ENCODE peak calls at places on chromosomes 2 and 18, in ten cellular contexts. X is stimulated activated CD4-positive, alpha-beta T cell treated with anti-CD3 and anti-CD28 coated beads, Interleukin-4, amount 100 ng/mL, for 24 hours; Y is neural crest cell; M is GF-D8; S is GDM1; T is GM03348; G is M059J; O is naive thymus-derived CD8-positive, alpha-beta T cell; V is stimulated activated naive CD8-positive, alpha-beta T cell treated with anti-CD3 and anti-CD28 coated beads, Interleukin-15, Interleukin-2, amounts not matched to agents 100 U/mL and 50 U/mL, for 24 hours; C is SIG-M5. Q is an unnamed sample.

GRCh38 chr18:12645751-12646203 is 12.1 kb downstream of the SPIRE1 start:
- DNase-seq in X (no peak), Y (no peak), M (no peak), S (no peak), T (no peak), G (no peak), O (no peak), V (no peak), C (no peak), Q (no peak)

GRCh38 chr2:192314800-192315481 is 120.2 kb upstream of the TMEFF2 start:
- DNase-seq in X (no peak), Y (no peak), M (no peak), S (no peak), T (no peak), G (no peak), O (no peak), V (no peak), C (no peak), Q (no peak)

GRCh38 chr18:57943723-57944122 is 100.3 kb upstream of the NEDD4L start:
- DNase-seq in X (no peak), Y (no peak), M (no peak), S (no peak), T (peak; percentile 13), G (peak; percentile 69), O (no peak), V (no peak), C (no peak), Q (no peak)

GRCh38 chr2:231685349-231686191 is 22.8 kb upstream of the PTMA start:
- DNase-seq in X (no peak), Y (no peak), M (peak; percentile 57), S (no peak), T (no peak), G (no peak), O (no peak), V (peak; percentile 25), C (no peak), Q (no peak)

GRCh38 chr2:27096748-27097297 is 10.3 kb downstream of the KHK start:
- DNase-seq in X (no peak), Y (no peak), M (no peak), S (no peak), T (no peak), G (no peak), O (no peak), V (no peak), C (no peak), Q (no peak)

GRCh38 chr2:174527959-174528358 is 41.1 kb upstream of the GPR155 start:
- DNase-seq in X (no peak), Y (no peak), M (no peak), S (no peak), T (no peak), G (no peak), O (no peak), V (no peak), C (no peak), Q (no peak)

GRCh38 chr2:68190991-68191731 is 33.5 kb downstream of the PNO1 start:
- DNase-seq in X (no peak), Y (no peak), M (no peak), S (no peak), T (peak; percentile 21), G (peak; percentile 57), O (no peak), V (no peak), C (peak; percentile 34), Q (no peak)

GRCh38 chr2:13230221-13230620 is 513.5 kb downstream of the TRIB2 start:
- DNase-seq in X (no peak), Y (no peak), M (no peak), S (no peak), T (no peak), G (no peak), O (no peak), V (no peak), C (no peak), Q (no peak)

GRCh38 chr2:117536139-117536538 is 278.4 kb upstream of the DDX18 start:
- DNase-seq in X (no peak), Y (no peak), M (no peak), S (no peak), T (no peak), G (no peak), O (no peak), V (no peak), C (no peak), Q (no peak)

GRCh38 chr2:211216221-211216620 is 659.8 kb downstream of the CPS1 start:
- DNase-seq in X (no peak), Y (no peak), M (no peak), S (no peak), T (no peak), G (peak; percentile 7), O (no peak), V (no peak), C (no peak), Q (no peak)

GRCh38 chr2:73156539-73157124 is 43.9 kb upstream of the RAB11FIP5 start:
- DNase-seq in X (peak; percentile 42), Y (peak; percentile 50), M (no peak), S (peak; percentile 42), T (peak; percentile 90), G (peak; percentile 57), O (peak; percentile 26), V (peak; percentile 69), C (no peak), Q (peak; percentile 59)

GRCh38 chr18:48021273-48021914 is 90.9 kb upstream of the SMAD2 start:
- DNase-seq in X (no peak), Y (no peak), M (no peak), S (no peak), T (no peak), G (no peak), O (no peak), V (no peak), C (no peak), Q (peak; percentile 32)

GRCh38 chr2:33208400-33208799 is 261.6 kb downstream of the LTBP1 start:
- DNase-seq in X (peak; percentile 3), Y (no peak), M (no peak), S (no peak), T (no peak), G (no peak), O (no peak), V (no peak), C (no peak), Q (peak; percentile 33)

GRCh38 chr18:47174545-47175116 is 1.5 kb downstream of the IER3IP1 start:
- DNase-seq in X (no peak), Y (no peak), M (no peak), S (no peak), T (no peak), G (no peak), O (no peak), V (no peak), C (no peak), Q (no peak)

GRCh38 chr2:6224267-6224666 is 532.1 kb downstream of the SOX11 start:
- DNase-seq in X (no peak), Y (no peak), M (no peak), S (no peak), T (no peak), G (no peak), O (no peak), V (no peak), C (no peak), Q (no peak)

GRCh38 chr2:110101911-110102774 is 13.5 kb downstream of the MALL start:
- DNase-seq in X (no peak), Y (no peak), M (no peak), S (no peak), T (no peak), G (peak; percentile 86), O (no peak), V (no peak), C (no peak), Q (no peak)

GRCh38 chr2:188884552-188884951 is 89.6 kb upstream of the COL3A1 start:
- DNase-seq in X (no peak), Y (no peak), M (no peak), S (no peak), T (no peak), G (peak; percentile 20), O (no peak), V (no peak), C (no peak), Q (no peak)

GRCh38 chr18:27604583-27604982 is 419.5 kb upstream of the CHST9 start:
- DNase-seq in X (no peak), Y (no peak), M (no peak), S (no peak), T (no peak), G (peak; percentile 75), O (no peak), V (no peak), C (no peak), Q (no peak)

GRCh38 chr2:200782243-200782642 is 29.5 kb upstream of the BZW1 start:
- DNase-seq in X (no peak), Y (no peak), M (no peak), S (no peak), T (no peak), G (no peak), O (no peak), V (no peak), C (no peak), Q (no peak)

GRCh38 chr2:222427606-222428320 is 3.4 kb downstream of the SGPP2 start:
- DNase-seq in X (no peak), Y (no peak), M (no peak), S (no peak), T (no peak), G (peak; percentile 30), O (no peak), V (no peak), C (no peak), Q (peak; percentile 12)

GRCh38 chr18:55781481-55781957 is 193.5 kb upstream of the TCF4 start:
- DNase-seq in X (no peak), Y (peak; percentile 26), M (peak; percentile 12), S (no peak), T (peak; percentile 79), G (peak; percentile 83), O (no peak), V (no peak), C (no peak), Q (no peak)

GRCh38 chr2:8993196-8993901 is 10.1 kb downstream of the MBOAT2 start:
- DNase-seq in X (no peak), Y (no peak), M (no peak), S (no peak), T (no peak), G (peak; percentile 2), O (no peak), V (no peak), C (no peak), Q (no peak)

GRCh38 chr2:197293252-197294007 is 17.1 kb downstream of the ANKRD44 start:
- DNase-seq in X (peak; percentile 46), Y (no peak), M (peak; percentile 88), S (no peak), T (no peak), G (no peak), O (no peak), V (no peak), C (no peak), Q (peak; percentile 41)

GRCh38 chr2:144358531-144358930 is 161.4 kb downstream of the ZEB2 start:
- DNase-seq in X (no peak), Y (no peak), M (no peak), S (no peak), T (no peak), G (no peak), O (no peak), V (no peak), C (no peak), Q (no peak)

GRCh38 chr2:13650586-13651180 is 933.9 kb downstream of the TRIB2 start:
- DNase-seq in X (no peak), Y (no peak), M (no peak), S (no peak), T (no peak), G (no peak), O (no peak), V (no peak), C (no peak), Q (no peak)

GRCh38 chr2:172404824-172405223 is 22.6 kb upstream of the ITGA6 start:
- DNase-seq in X (no peak), Y (no peak), M (no peak), S (no peak), T (peak; percentile 77), G (peak; percentile 75), O (no peak), V (no peak), C (no peak), Q (no peak)

GRCh38 chr18:9135912-9136314 is 668 bp upstream of the ANKRD12 start:
- DNase-seq in X (no peak), Y (no peak), M (peak; percentile 28), S (no peak), T (no peak), G (peak; percentile 51), O (peak; percentile 62), V (no peak), C (no peak), Q (no peak)

GRCh38 chr18:37249895-37250618 is 315.5 kb downstream of the CELF4 start:
- DNase-seq in X (no peak), Y (no peak), M (no peak), S (no peak), T (no peak), G (no peak), O (no peak), V (no peak), C (no peak), Q (no peak)

Q was measured in activated CD4-positive, alpha-beta memory T cell treated with anti-CD3 and anti-CD28 coated beads for 36 hours.